ENCODE peak calls at places on chromosomes 7 and 10, in four cellular contexts. Y is KBM-7, D is PC-9, U is NCI-H1092. K is an unnamed sample.

GRCh38 chr7:77425151-77426051 is 9.3 kb upstream of the GSAP start:
- DNase-seq in Y (no peak), D (peak), U (no peak), K (no peak)

GRCh38 chr7:99949645-99950228 is 20.3 kb upstream of the GJC3 start:
- DNase-seq in Y (peak), D (no peak), U (no peak), K (no peak)

GRCh38 chr7:520503-521161 is 986 bp upstream of the PDGFA start:
- DNase-seq in Y (no peak), D (no peak), U (no peak), K (no peak)

GRCh38 chr7:5077740-5078139 is 32.1 kb downstream of the RBAK start:
- DNase-seq in Y (peak), D (no peak), U (peak), K (no peak)

GRCh38 chr7:157895520-157896375 is 558.9 kb downstream of the DNAJB6 start:
- DNase-seq in Y (no peak), D (no peak), U (no peak), K (no peak)

GRCh38 chr10:46220187-46220586 is 66.6 kb upstream of the ANTXRL start:
- DNase-seq in Y (no peak), D (no peak), U (no peak), K (no peak)

GRCh38 chr7:47380325-47381131 is 201.4 kb downstream of the TNS3 start:
- DNase-seq in Y (no peak), D (no peak), U (no peak), K (no peak)

GRCh38 chr10:12448729-12449391 is 99.5 kb downstream of the CAMK1D start:
- DNase-seq in Y (peak), D (peak), U (no peak), K (no peak)

GRCh38 chr10:20221353-20221752 is 405.1 kb downstream of the PLXDC2 start:
- DNase-seq in Y (no peak), D (no peak), U (no peak), K (no peak)

GRCh38 chr10:19724287-19724686 is 91.9 kb upstream of the PLXDC2 start:
- DNase-seq in Y (no peak), D (no peak), U (no peak), K (no peak)

GRCh38 chr7:32905175-32905662 is 13.7 kb upstream of the KBTBD2 start:
- DNase-seq in Y (peak), D (peak), U (no peak), K (no peak)

GRCh38 chr10:48985621-48986158 is 46.0 kb upstream of the LRRC18 start:
- DNase-seq in Y (no peak), D (no peak), U (no peak), K (no peak)

GRCh38 chr7:74029991-74030415 is 2.0 kb downstream of the ELN start:
- DNase-seq in Y (no peak), D (no peak), U (no peak), K (no peak)